ENCODE peak calls at places on chromosomes 1 and 21, in ten cellular contexts. Y is ascending aorta; D is stomach; L is hepatocyte; Q is naive thymus-derived CD4-positive, alpha-beta T cell; X is adipocyte; B is effector memory CD4-positive, alpha-beta T cell; U is transverse colon; T is heart right ventricle; R is aorta. C is an unnamed sample. For H3K4me1 and H3K9me3, the result is how much of the 10 kb centered on the place peaks cover.

GRCh38 chr1:2529776-2530500 is at the start of gene HES5:
- DNase-seq in Q (peak), X (peak), U (peak), D (peak), T (peak), Y (no peak), B (no peak), R (no peak), L (no peak), C (no peak)

GRCh38 chr1:234368320-234369032 is 4.8 kb upstream of the COA6 start:
- DNase-seq in Y (no peak), U (no peak), R (no peak), Q (no peak), X (no peak), L (no peak), B (no peak), T (no peak), D (no peak), C (no peak)

GRCh38 chr1:205074513-205074912 is 9.7 kb downstream of the TMEM81 start:
- DNase-seq in R (no peak), X (no peak), Y (no peak), T (no peak), U (no peak), B (no peak), Q (no peak), D (no peak), L (no peak), C (no peak)

GRCh38 chr21:44407493-44407892 is 47.8 kb upstream of the LRRC3 start:
- DNase-seq in R (no peak), X (no peak), L (no peak), D (no peak), Y (no peak), Q (no peak), B (no peak), T (no peak), U (no peak), C (no peak)

GRCh38 chr1:8825985-8826481 is 8.6 kb upstream of the RERE start:
- DNase-seq in X (peak), Y (no peak), R (no peak), B (no peak), Q (no peak), T (no peak), U (no peak), L (no peak), D (peak), C (no peak)

GRCh38 chr1:154906621-154907081 is 29.9 kb downstream of the PMVK start:
- DNase-seq in U (peak), B (no peak), X (no peak), L (no peak), R (no peak), Q (no peak), T (no peak), D (peak), Y (no peak), C (no peak)

GRCh38 chr1:201051399-201051798 is 27.9 kb upstream of the KIF21B start:
- DNase-seq in X (no peak), B (no peak), D (no peak), Q (no peak), T (no peak), Y (no peak), R (no peak), U (no peak), L (no peak), C (no peak)

GRCh38 chr1:92882817-92883216 is 51.0 kb downstream of the RPL5 start:
- DNase-seq in X (no peak), L (no peak), B (peak), D (no peak), R (no peak), Y (no peak), T (no peak), U (peak), Q (peak), C (no peak)

GRCh38 chr1:168295715-168296114 is 15.0 kb downstream of the TBX19 start:
- DNase-seq in R (no peak), Y (no peak), X (no peak), Q (no peak), L (no peak), D (no peak), B (no peak), T (no peak), U (no peak), C (no peak)

GRCh38 chr1:50959303-50959912 is 659 bp downstream of the FAF1 start:
- DNase-seq in D (no peak), L (no peak), X (peak), Q (peak), Y (no peak), U (peak), T (peak), R (no peak), B (no peak), C (peak)

GRCh38 chr1:26160527-26161407 is 1.9 kb downstream of the FAM110D start:
- DNase-seq in T (peak), R (peak), Q (no peak), B (no peak), X (no peak), D (no peak), L (no peak), U (no peak), Y (no peak), C (no peak)

GRCh38 chr1:7207875-7208646 is 422.8 kb downstream of the CAMTA1 start:
- DNase-seq in L (peak), Q (no peak), R (no peak), D (peak), X (peak), T (peak), Y (no peak), B (no peak), U (peak), C (no peak)

GRCh38 chr1:32904797-32905196 is 3.6 kb upstream of the TMEM54 start:
- DNase-seq in Y (no peak), B (no peak), R (no peak), U (peak), L (no peak), X (no peak), Q (no peak), D (no peak), T (no peak), C (no peak)
- H3K4me1 ChIP-seq in Y (under half), B (under half), R (under half), U (under half), L (under half), X (under half), Q (under half), D (under half), T (under half), C (under half)

GRCh38 chr1:248793592-248793991 is 32.1 kb downstream of the SH3BP5L start:
- DNase-seq in Y (no peak), X (no peak), B (no peak), D (no peak), Q (no peak), U (no peak), T (no peak), R (no peak), L (no peak), C (no peak)
- H3K9me3 ChIP-seq in Y (under half), X (under half), B (under half), D (under half), Q (under half), U (under half), T (under half), R (under half), L (under half), C (under half)

GRCh38 chr1:180524160-180524914 is 22.0 kb upstream of the ACBD6 start:
- DNase-seq in T (no peak), R (no peak), B (no peak), Y (no peak), U (no peak), X (no peak), L (no peak), D (no peak), Q (no peak), C (no peak)

GRCh38 chr1:180522204-180522497 is 19.8 kb upstream of the ACBD6 start:
- DNase-seq in U (no peak), Y (no peak), B (no peak), Q (no peak), X (no peak), D (no peak), T (no peak), R (no peak), L (peak), C (no peak)

GRCh38 chr1:180527270-180527669 is 24.9 kb upstream of the ACBD6 start:
- DNase-seq in Q (no peak), Y (no peak), L (peak), B (no peak), T (no peak), D (no peak), U (no peak), R (no peak), X (peak), C (no peak)

GRCh38 chr1:180525696-180526000 is 23.3 kb upstream of the ACBD6 start:
- DNase-seq in Q (no peak), X (peak), R (no peak), B (no peak), D (no peak), L (no peak), U (no peak), Y (no peak), T (no peak), C (no peak)

DNA sequence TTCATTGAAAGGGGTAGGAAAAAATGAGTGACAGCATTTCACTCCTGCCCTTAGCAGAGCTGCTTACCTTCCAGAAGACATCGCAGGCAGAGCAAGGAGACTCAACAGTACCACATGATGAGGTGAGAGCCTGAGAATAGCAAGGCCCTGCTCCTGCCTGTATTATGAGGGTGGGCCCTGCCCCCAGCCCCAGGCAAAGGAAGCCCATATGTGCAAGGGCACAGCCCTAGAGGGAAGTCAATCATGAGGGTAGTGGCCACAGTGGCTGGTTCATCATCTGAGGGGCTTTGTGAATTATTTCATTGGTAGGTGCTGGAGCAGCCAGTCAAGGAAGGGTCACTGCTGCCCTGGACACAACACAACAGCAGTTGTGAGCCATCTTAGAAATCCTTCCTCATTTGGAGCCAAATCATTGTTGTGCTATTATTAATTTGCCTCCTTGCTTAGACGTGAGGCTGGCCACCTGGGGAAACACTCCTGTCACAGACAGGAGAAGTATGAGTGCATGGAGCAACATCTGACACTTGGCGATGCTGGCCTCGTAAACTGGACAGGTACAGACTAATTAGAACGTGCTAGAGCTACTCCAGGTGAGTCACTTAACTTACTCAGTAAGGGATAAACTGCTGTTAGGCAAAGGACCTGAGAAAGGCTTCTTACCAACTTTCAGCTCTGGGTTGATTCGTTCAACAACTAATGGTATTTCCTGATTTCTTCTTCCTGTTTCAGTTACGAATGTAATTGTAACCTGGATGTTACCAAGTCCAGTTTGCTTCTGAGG is 22.7 kb upstream of the ACBD6 start:
- DNase-seq in U (no peak), X (no peak), Y (no peak), L (no peak), T (no peak), B (no peak), D (no peak), Q (no peak), R (no peak), C (no peak)
- H3K4me1 ChIP-seq in U (under half), X (under half), Y (under half), L (under half), T (under half), B (under half), D (under half), Q (under half), R (under half), C (under half)

GRCh38 chr1:32485554-32486255 is 20.8 kb downstream of the ZBTB8B start:
- DNase-seq in Y (peak), T (no peak), R (no peak), L (no peak), Q (no peak), X (peak), U (no peak), B (no peak), D (no peak), C (no peak)

GRCh38 chr1:32489774-32490454 is 25.0 kb downstream of the ZBTB8B start:
- DNase-seq in T (no peak), D (no peak), Y (no peak), Q (no peak), R (no peak), U (no peak), B (no peak), L (no peak), X (no peak), C (no peak)

GRCh38 chr1:32480761-32481160 is 15.9 kb downstream of the ZBTB8B start:
- DNase-seq in Y (no peak), Q (no peak), U (no peak), D (no peak), L (no peak), X (no peak), R (no peak), B (no peak), T (no peak), C (no peak)

GRCh38 chr1:32487182-32487581 is 22.3 kb downstream of the ZBTB8B start:
- DNase-seq in T (no peak), X (no peak), Q (no peak), R (no peak), L (no peak), Y (peak), D (no peak), U (no peak), B (no peak), C (no peak)

DNA sequence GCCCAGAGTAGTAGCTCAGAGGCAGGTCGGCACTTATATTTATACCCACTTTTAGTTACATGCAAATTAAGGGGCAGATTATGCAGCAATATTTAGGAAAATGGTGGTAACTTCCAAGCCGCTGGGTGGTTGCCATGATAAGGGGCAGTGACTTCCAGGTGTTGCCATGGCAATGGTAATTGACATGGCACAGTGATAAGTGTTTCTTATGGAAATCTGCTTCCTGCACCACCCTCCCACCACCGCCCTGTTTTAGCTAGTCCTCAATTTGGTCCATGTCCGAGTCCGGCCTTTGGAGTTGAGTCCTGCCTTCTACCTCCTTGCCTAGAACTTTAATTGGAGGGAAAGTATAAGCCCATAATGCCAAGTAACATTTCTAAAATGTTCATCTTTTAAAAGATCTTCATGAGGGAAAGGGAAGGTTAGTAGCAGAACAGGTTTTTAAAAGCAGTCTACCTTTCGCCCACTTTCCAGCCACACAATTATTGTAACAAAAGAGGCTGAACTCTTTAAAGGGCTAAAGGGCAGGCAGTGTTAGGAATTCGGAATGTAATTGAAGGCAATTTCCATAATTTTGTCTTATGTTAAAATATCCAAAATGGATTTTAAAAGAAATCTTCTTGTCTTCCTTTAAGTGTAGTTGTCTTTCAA is 21.7 kb downstream of the ZBTB8B start:
- DNase-seq in R (no peak), B (no peak), X (no peak), T (no peak), U (peak), Y (peak), Q (no peak), D (no peak), L (no peak), C (no peak)
- H3K9me3 ChIP-seq in R (under half), B (under half), X (under half), T (under half), U (under half), Y (under half), Q (under half), D (under half), L (under half), C (under half)